ENCODE peak calls at places on chromosomes 11 and 22, in seven cellular contexts. V, S, N, J, K, W and Y are unnamed samples.
A peak's percentile ranks its signal among the peaks of the same experiment; 100 is the strongest.

GRCh38 chr11:71286701-71287643 is 34.6 kb upstream of the SHANK2 start:
- DNase-seq in V (no peak), S (no peak), N (peak; percentile 99), J (no peak), K (no peak), W (peak; percentile 94), Y (no peak)

GRCh38 chr11:103862827-103863213 is 173.6 kb upstream of the DDI1 start:
- DNase-seq in V (no peak), S (no peak), N (no peak), J (peak; percentile 41), K (no peak), W (no peak), Y (no peak)

GRCh38 chr11:43984519-43985385 is 42.3 kb downstream of the C11orf96 start:
- DNase-seq in V (no peak), S (no peak), N (peak; percentile 79), J (no peak), K (no peak), W (no peak), Y (no peak)

GRCh38 chr22:39253427-39254070 is 8.8 kb upstream of the PDGFB start:
- DNase-seq in V (no peak), S (no peak), N (peak; percentile 77), J (peak; percentile 70), K (peak; percentile 41), W (no peak), Y (no peak)

GRCh38 chr11:110161061-110161460 is 67.9 kb downstream of the ZC3H12C start:
- DNase-seq in V (no peak), S (no peak), N (no peak), J (no peak), K (no peak), W (no peak), Y (no peak)

GRCh38 chr22:46574993-46575914 is 37.8 kb upstream of the CELSR1 start:
- DNase-seq in V (peak; percentile 64), S (no peak), N (no peak), J (no peak), K (no peak), W (no peak), Y (no peak)

GRCh38 chr11:89545701-89546100 is 54.5 kb upstream of the NOX4 start:
- DNase-seq in V (no peak), S (no peak), N (no peak), J (no peak), K (no peak), W (no peak), Y (no peak)

GRCh38 chr22:44337658-44338004 is 24.9 kb upstream of the SHISAL1 start:
- DNase-seq in V (no peak), S (no peak), N (peak; percentile 74), J (peak; percentile 56), K (no peak), W (no peak), Y (no peak)

GRCh38 chr11:26109658-26110393 is 222.1 kb upstream of the ANO3 start:
- DNase-seq in V (no peak), S (no peak), N (no peak), J (no peak), K (no peak), W (no peak), Y (no peak)

GRCh38 chr22:43387815-43388214 is 24.0 kb upstream of the MPPED1 start:
- DNase-seq in V (no peak), S (no peak), N (no peak), J (no peak), K (no peak), W (no peak), Y (no peak)

GRCh38 chr11:111320728-111321568 is 22.6 kb downstream of the POU2AF3 start:
- DNase-seq in V (no peak), S (no peak), N (no peak), J (no peak), K (no peak), W (no peak), Y (no peak)

GRCh38 chr11:122556605-122557004 is 98.9 kb upstream of the UBASH3B start:
- DNase-seq in V (peak; percentile 65), S (no peak), N (no peak), J (peak; percentile 10), K (no peak), W (no peak), Y (no peak)

GRCh38 chr11:62708423-62709261 is 1.2 kb downstream of the GNG3 start:
- DNase-seq in V (peak; percentile 8), S (no peak), N (no peak), J (no peak), K (peak; percentile 35), W (no peak), Y (no peak)

GRCh38 chr11:15104166-15104565 is 10.6 kb upstream of the INSC start:
- DNase-seq in V (no peak), S (no peak), N (no peak), J (no peak), K (no peak), W (no peak), Y (no peak)

GRCh38 chr11:123702137-123702536 is 39.3 kb downstream of the ZNF202 start:
- DNase-seq in V (no peak), S (no peak), N (no peak), J (no peak), K (no peak), W (no peak), Y (no peak)